ENCODE peak calls at places on chromosomes 2 and 18, in seven cellular contexts. One of them, this sample, is unnamed.
A peak's percentile ranks its signal among the peaks of the same experiment; 100 is the strongest.

GRCh38 chr2:121748202-121748601 is 7.2 kb upstream of the TSN start:
- DNase-seq in neuronal stem cell: no peak
- DNase-seq in IMR-90: peak; percentile 51
- DNase-seq in H1: no peak
- DNase-seq in H9: peak; percentile 57
- DNase-seq in mesenchymal stem cell: peak; percentile 63
- DNase-seq in trophoblast cell: peak; percentile 62
- DNase-seq in this sample: peak; percentile 69

GRCh38 chr2:38443021-38443541 is 66.0 kb upstream of the ATL2 start:
- DNase-seq in IMR-90: no peak
- DNase-seq in neuronal stem cell: no peak
- DNase-seq in trophoblast cell: no peak
- DNase-seq in H1: no peak
- DNase-seq in mesenchymal stem cell: peak; percentile 49
- DNase-seq in H9: no peak
- DNase-seq in this sample: peak; percentile 95

GRCh38 chr2:94985636-94986035 is 39.9 kb upstream of the MAL start:
- DNase-seq in H9: no peak
- DNase-seq in neuronal stem cell: no peak
- DNase-seq in IMR-90: no peak
- DNase-seq in trophoblast cell: no peak
- DNase-seq in H1: no peak
- DNase-seq in mesenchymal stem cell: no peak
- DNase-seq in this sample: no peak

GRCh38 chr2:26187537-26188104 is 14.7 kb downstream of the GAREM2 start:
- DNase-seq in H9: no peak
- DNase-seq in H1: no peak
- DNase-seq in mesenchymal stem cell: no peak
- DNase-seq in trophoblast cell: no peak
- DNase-seq in neuronal stem cell: no peak
- DNase-seq in IMR-90: no peak
- DNase-seq in this sample: no peak

GRCh38 chr2:96260404-96261260 is 5.2 kb downstream of the TMEM127 start:
- DNase-seq in H1: no peak
- DNase-seq in H9: peak; percentile 87
- DNase-seq in mesenchymal stem cell: peak; percentile 93
- DNase-seq in trophoblast cell: peak; percentile 42
- DNase-seq in neuronal stem cell: no peak
- DNase-seq in IMR-90: peak; percentile 92
- DNase-seq in this sample: peak; percentile 91

GRCh38 chr2:50514881-50515280 is 517.1 kb downstream of the NRXN1 start:
- DNase-seq in H9: peak; percentile 50
- DNase-seq in neuronal stem cell: no peak
- DNase-seq in trophoblast cell: no peak
- DNase-seq in mesenchymal stem cell: no peak
- DNase-seq in H1: peak; percentile 19
- DNase-seq in IMR-90: no peak
- DNase-seq in this sample: peak; percentile 88

GRCh38 chr2:101089419-101089818 is 61.8 kb downstream of the TBC1D8 start:
- DNase-seq in H1: no peak
- DNase-seq in trophoblast cell: peak; percentile 56
- DNase-seq in H9: no peak
- DNase-seq in mesenchymal stem cell: no peak
- DNase-seq in neuronal stem cell: no peak
- DNase-seq in IMR-90: no peak
- DNase-seq in this sample: no peak

GRCh38 chr18:10860937-10861336 is 288.4 kb downstream of the PIEZO2 start:
- DNase-seq in mesenchymal stem cell: peak; percentile 95
- DNase-seq in trophoblast cell: no peak
- DNase-seq in neuronal stem cell: no peak
- DNase-seq in IMR-90: peak; percentile 83
- DNase-seq in H1: no peak
- DNase-seq in H9: no peak
- DNase-seq in this sample: no peak

GRCh38 chr2:170095380-170095779 is 82.6 kb upstream of the MYO3B start:
- DNase-seq in mesenchymal stem cell: no peak
- DNase-seq in neuronal stem cell: no peak
- DNase-seq in trophoblast cell: no peak
- DNase-seq in IMR-90: no peak
- DNase-seq in H1: no peak
- DNase-seq in H9: no peak
- DNase-seq in this sample: no peak

GRCh38 chr2:98900721-98901120 is 35.3 kb downstream of the CRACDL start:
- DNase-seq in trophoblast cell: no peak
- DNase-seq in IMR-90: no peak
- DNase-seq in H1: no peak
- DNase-seq in mesenchymal stem cell: no peak
- DNase-seq in H9: no peak
- DNase-seq in neuronal stem cell: no peak
- DNase-seq in this sample: no peak

GRCh38 chr2:63052411-63053234 is 2.0 kb downstream of the OTX1 start:
- DNase-seq in neuronal stem cell: no peak
- DNase-seq in H9: peak; percentile 33
- DNase-seq in H1: no peak
- DNase-seq in IMR-90: no peak
- DNase-seq in trophoblast cell: no peak
- DNase-seq in mesenchymal stem cell: peak; percentile 7
- DNase-seq in this sample: peak; percentile 18

GRCh38 chr18:12278765-12279682 is 24.9 kb downstream of the CIDEA start:
- DNase-seq in H9: peak; percentile 90
- DNase-seq in IMR-90: peak; percentile 98
- DNase-seq in mesenchymal stem cell: peak; percentile 95
- DNase-seq in H1: peak; percentile 78
- DNase-seq in neuronal stem cell: peak; percentile 61
- DNase-seq in trophoblast cell: peak; percentile 96
- DNase-seq in this sample: peak; percentile 98

GRCh38 chr2:149021271-149021719 is 17.2 kb upstream of the LYPD6B start:
- DNase-seq in H1: no peak
- DNase-seq in neuronal stem cell: no peak
- DNase-seq in trophoblast cell: no peak
- DNase-seq in H9: no peak
- DNase-seq in mesenchymal stem cell: no peak
- DNase-seq in IMR-90: no peak
- DNase-seq in this sample: no peak

GRCh38 chr2:30636311-30636710 is 170.9 kb downstream of the CAPN13 start:
- DNase-seq in H1: no peak
- DNase-seq in trophoblast cell: no peak
- DNase-seq in mesenchymal stem cell: no peak
- DNase-seq in H9: no peak
- DNase-seq in IMR-90: no peak
- DNase-seq in neuronal stem cell: no peak
- DNase-seq in this sample: no peak

GRCh38 chr2:205766765-205767359 is 84.6 kb downstream of the NRP2 start:
- DNase-seq in H1: no peak
- DNase-seq in mesenchymal stem cell: peak; percentile 68
- DNase-seq in trophoblast cell: peak; percentile 78
- DNase-seq in neuronal stem cell: peak; percentile 69
- DNase-seq in H9: peak; percentile 59
- DNase-seq in IMR-90: peak; percentile 72
- DNase-seq in this sample: peak; percentile 75

GRCh38 chr2:29576231-29576630 is 345.2 kb downstream of the ALK start:
- DNase-seq in H9: no peak
- DNase-seq in trophoblast cell: no peak
- DNase-seq in IMR-90: no peak
- DNase-seq in mesenchymal stem cell: no peak
- DNase-seq in H1: no peak
- DNase-seq in neuronal stem cell: no peak
- DNase-seq in this sample: no peak

GRCh38 chr2:99878951-99879350 is 263.4 kb downstream of the AFF3 start:
- DNase-seq in neuronal stem cell: no peak
- DNase-seq in mesenchymal stem cell: peak; percentile 79
- DNase-seq in H1: no peak
- DNase-seq in IMR-90: peak; percentile 98
- DNase-seq in trophoblast cell: peak; percentile 82
- DNase-seq in H9: no peak
- DNase-seq in this sample: no peak

DNA sequence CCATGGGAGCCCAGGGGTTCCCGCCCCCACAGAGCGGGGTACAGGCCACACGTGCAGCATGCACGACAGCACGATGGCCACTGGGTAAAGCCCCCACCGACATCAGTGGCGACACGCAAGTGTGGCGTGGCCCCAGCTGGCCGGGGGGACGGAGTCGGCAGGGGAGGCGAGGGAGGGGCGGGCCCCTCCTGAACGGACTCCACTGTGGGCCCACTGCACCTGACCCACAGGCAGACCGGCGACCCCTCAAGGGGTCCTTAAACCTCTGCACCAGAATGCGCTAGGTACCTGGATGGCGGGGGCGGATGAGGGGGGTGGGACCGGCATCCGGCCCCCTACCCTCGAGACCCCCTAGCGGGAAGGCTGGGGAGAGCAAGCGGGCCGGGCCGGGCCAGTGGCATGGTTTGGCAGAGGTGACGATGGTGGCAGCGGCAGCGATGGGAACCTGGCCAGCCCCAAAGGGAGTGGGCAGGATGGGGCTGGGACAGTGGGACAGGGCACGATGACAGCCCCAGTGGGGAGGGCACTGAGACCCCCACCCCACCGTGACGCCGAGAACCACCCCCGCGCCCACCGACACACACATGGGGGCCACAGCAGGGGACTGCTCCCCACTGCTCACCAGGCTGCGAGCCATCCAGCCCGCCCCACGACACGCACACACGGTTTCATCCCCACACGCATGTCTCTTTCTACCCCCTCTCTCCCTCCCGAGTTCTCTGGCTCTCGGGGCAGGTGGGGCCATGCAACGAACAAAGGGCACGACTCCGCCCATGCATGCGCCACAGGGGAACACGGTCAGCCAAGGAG is 91.9 kb upstream of the ANKRD30BL start:
- DNase-seq in IMR-90: no peak
- DNase-seq in H9: no peak
- DNase-seq in neuronal stem cell: no peak
- DNase-seq in trophoblast cell: no peak
- DNase-seq in mesenchymal stem cell: no peak
- DNase-seq in H1: no peak
- DNase-seq in this sample: no peak
- H3K4ac ChIP-seq in IMR-90: no peak overlapping the region
- H3K4ac ChIP-seq in H9: no peak overlapping the region
- H3K4ac ChIP-seq in neuronal stem cell: no peak overlapping the region
- H3K4ac ChIP-seq in trophoblast cell: no peak overlapping the region
- H3K4ac ChIP-seq in mesenchymal stem cell: no peak overlapping the region
- H3K4ac ChIP-seq in H1: no peak overlapping the region
- H3K4ac ChIP-seq in this sample: no peak overlapping the region

GRCh38 chr2:193428336-193428818 is 1233.6 kb upstream of the TMEFF2 start:
- DNase-seq in H1: no peak
- DNase-seq in trophoblast cell: no peak
- DNase-seq in H9: no peak
- DNase-seq in neuronal stem cell: peak; percentile 6
- DNase-seq in mesenchymal stem cell: no peak
- DNase-seq in IMR-90: no peak
- DNase-seq in this sample: peak; percentile 4
- H3K4me2 ChIP-seq in H1: no peak overlapping the region
- H3K4me2 ChIP-seq in trophoblast cell: no peak overlapping the region
- H3K4me2 ChIP-seq in H9: no peak overlapping the region
- H3K4me2 ChIP-seq in neuronal stem cell: no peak overlapping the region
- H3K4me2 ChIP-seq in mesenchymal stem cell: no peak overlapping the region
- H3K4me2 ChIP-seq in IMR-90: no peak overlapping the region
- H3K4me2 ChIP-seq in this sample: no peak overlapping the region

DNA sequence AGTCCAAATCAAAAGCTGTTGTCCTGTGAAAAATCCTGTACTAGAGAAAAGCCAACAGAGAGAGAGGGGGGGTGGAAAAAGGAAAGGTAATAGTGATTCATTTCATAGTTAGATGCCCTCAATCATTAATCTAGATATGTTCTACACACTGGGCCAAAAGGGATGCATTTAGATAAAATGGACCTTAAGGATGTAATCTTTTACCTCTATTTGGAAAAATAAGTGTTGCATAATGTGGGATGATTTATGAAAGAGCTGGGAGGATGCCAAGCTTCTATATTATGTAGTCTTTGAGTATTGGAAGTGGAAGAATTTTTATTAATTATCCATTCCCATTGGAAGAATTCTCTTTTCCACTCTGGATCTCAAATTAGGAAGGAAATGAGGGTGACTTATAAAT is 480.5 kb upstream of the ZEB2 start:
- DNase-seq in neuronal stem cell: no peak
- DNase-seq in IMR-90: no peak
- DNase-seq in mesenchymal stem cell: no peak
- DNase-seq in H9: no peak
- DNase-seq in trophoblast cell: no peak
- DNase-seq in H1: no peak
- DNase-seq in this sample: no peak
- H3K4ac ChIP-seq in neuronal stem cell: no peak overlapping the region
- H3K4ac ChIP-seq in IMR-90: no peak overlapping the region
- H3K4ac ChIP-seq in mesenchymal stem cell: no peak overlapping the region
- H3K4ac ChIP-seq in H9: no peak overlapping the region
- H3K4ac ChIP-seq in trophoblast cell: no peak overlapping the region
- H3K4ac ChIP-seq in H1: no peak overlapping the region
- H3K4ac ChIP-seq in this sample: no peak overlapping the region

GRCh38 chr2:43361286-43361685 is 134.9 kb upstream of the ZFP36L2 start:
- DNase-seq in H9: no peak
- DNase-seq in IMR-90: no peak
- DNase-seq in trophoblast cell: no peak
- DNase-seq in neuronal stem cell: no peak
- DNase-seq in H1: no peak
- DNase-seq in mesenchymal stem cell: no peak
- DNase-seq in this sample: no peak
- H3K4me2 ChIP-seq in H9: no peak overlapping the region
- H3K4me2 ChIP-seq in IMR-90: no peak overlapping the region
- H3K4me2 ChIP-seq in trophoblast cell: no peak overlapping the region
- H3K4me2 ChIP-seq in neuronal stem cell: no peak overlapping the region
- H3K4me2 ChIP-seq in H1: no peak overlapping the region
- H3K4me2 ChIP-seq in mesenchymal stem cell: no peak overlapping the region
- H3K4me2 ChIP-seq in this sample: no peak overlapping the region

GRCh38 chr2:111022630-111023029 is 98.1 kb upstream of the BCL2L11 start:
- DNase-seq in H9: no peak
- DNase-seq in neuronal stem cell: no peak
- DNase-seq in mesenchymal stem cell: no peak
- DNase-seq in IMR-90: no peak
- DNase-seq in trophoblast cell: no peak
- DNase-seq in H1: no peak
- DNase-seq in this sample: no peak

GRCh38 chr2:111028720-111029119 is 92.0 kb upstream of the BCL2L11 start:
- DNase-seq in IMR-90: no peak
- DNase-seq in mesenchymal stem cell: no peak
- DNase-seq in H1: peak; percentile 5
- DNase-seq in neuronal stem cell: no peak
- DNase-seq in H9: no peak
- DNase-seq in trophoblast cell: no peak
- DNase-seq in this sample: peak; percentile 20

GRCh38 chr2:111029135-111029927 is 91.4 kb upstream of the BCL2L11 start:
- DNase-seq in neuronal stem cell: no peak
- DNase-seq in trophoblast cell: no peak
- DNase-seq in IMR-90: no peak
- DNase-seq in mesenchymal stem cell: no peak
- DNase-seq in H1: no peak
- DNase-seq in H9: peak; percentile 89
- DNase-seq in this sample: peak; percentile 42

GRCh38 chr2:111025288-111025687 is 95.4 kb upstream of the BCL2L11 start:
- DNase-seq in IMR-90: no peak
- DNase-seq in H9: no peak
- DNase-seq in neuronal stem cell: no peak
- DNase-seq in H1: no peak
- DNase-seq in mesenchymal stem cell: no peak
- DNase-seq in trophoblast cell: no peak
- DNase-seq in this sample: no peak

GRCh38 chr2:111024496-111024895 is 96.2 kb upstream of the BCL2L11 start:
- DNase-seq in H9: no peak
- DNase-seq in neuronal stem cell: no peak
- DNase-seq in trophoblast cell: no peak
- DNase-seq in mesenchymal stem cell: no peak
- DNase-seq in H1: no peak
- DNase-seq in IMR-90: no peak
- DNase-seq in this sample: peak; percentile 16
- H3K4ac ChIP-seq in H9: no peak overlapping the region
- H3K4ac ChIP-seq in neuronal stem cell: no peak overlapping the region
- H3K4ac ChIP-seq in trophoblast cell: no peak overlapping the region
- H3K4ac ChIP-seq in mesenchymal stem cell: no peak overlapping the region
- H3K4ac ChIP-seq in H1: no peak overlapping the region
- H3K4ac ChIP-seq in IMR-90: no peak overlapping the region
- H3K4ac ChIP-seq in this sample: no peak overlapping the region

GRCh38 chr18:29176681-29177080 is 999.8 kb upstream of the CDH2 start:
- DNase-seq in H1: no peak
- DNase-seq in mesenchymal stem cell: no peak
- DNase-seq in H9: no peak
- DNase-seq in neuronal stem cell: no peak
- DNase-seq in trophoblast cell: no peak
- DNase-seq in IMR-90: no peak
- DNase-seq in this sample: no peak
- H3K4me2 ChIP-seq in H1: no peak overlapping the region
- H3K4me2 ChIP-seq in mesenchymal stem cell: no peak overlapping the region
- H3K4me2 ChIP-seq in H9: no peak overlapping the region
- H3K4me2 ChIP-seq in neuronal stem cell: no peak overlapping the region
- H3K4me2 ChIP-seq in trophoblast cell: no peak overlapping the region
- H3K4me2 ChIP-seq in IMR-90: no peak overlapping the region
- H3K4me2 ChIP-seq in this sample: no peak overlapping the region